ENCODE peak calls at places on chromosomes 7 and 10, in four cellular contexts. One of them, this sample, is unnamed. For H3K27me3, the result is how much of the 10 kb centered on the place peaks cover.

GRCh38 chr7:36937754-36938551 is 213.7 kb upstream of the AOAH start:
- DNase-seq in H1: no peak
- DNase-seq in GM12878: no peak
- DNase-seq in HepG2: no peak
- DNase-seq in this sample: no peak

GRCh38 chr10:130411496-130412070 is 275.4 kb downstream of the GLRX3 start:
- DNase-seq in H1: no peak
- DNase-seq in GM12878: no peak
- DNase-seq in HepG2: no peak
- DNase-seq in this sample: no peak

GRCh38 chr7:104275900-104276299 is 52.5 kb upstream of the LHFPL3 start:
- DNase-seq in H1: no peak
- DNase-seq in GM12878: no peak
- DNase-seq in HepG2: peak
- DNase-seq in this sample: no peak

GRCh38 chr7:75531359-75531821 is 39.3 kb downstream of the SPDYE5 start:
- DNase-seq in H1: peak
- DNase-seq in GM12878: no peak
- DNase-seq in HepG2: peak
- DNase-seq in this sample: no peak

GRCh38 chr7:106891545-106892410 is 26.7 kb downstream of the PIK3CG start:
- DNase-seq in H1: no peak
- DNase-seq in GM12878: no peak
- DNase-seq in HepG2: no peak
- DNase-seq in this sample: peak

GRCh38 chr7:115782716-115783460 is 247.7 kb downstream of the TFEC start:
- DNase-seq in H1: no peak
- DNase-seq in GM12878: no peak
- DNase-seq in HepG2: no peak
- DNase-seq in this sample: no peak

GRCh38 chr7:99011341-99011705 is 132.6 kb downstream of the SMURF1 start:
- DNase-seq in H1: no peak
- DNase-seq in GM12878: no peak
- DNase-seq in HepG2: no peak
- DNase-seq in this sample: no peak

GRCh38 chr10:128870830-128871597 is 596.0 kb upstream of the MGMT start:
- DNase-seq in H1: peak
- DNase-seq in GM12878: no peak
- DNase-seq in HepG2: no peak
- DNase-seq in this sample: no peak

GRCh38 chr7:121401896-121402295 is 5.8 kb upstream of the FAM3C start:
- DNase-seq in H1: no peak
- DNase-seq in GM12878: no peak
- DNase-seq in HepG2: no peak
- DNase-seq in this sample: no peak

GRCh38 chr7:132461043-132461592 is 115.2 kb downstream of the PLXNA4 start:
- DNase-seq in H1: no peak
- DNase-seq in GM12878: no peak
- DNase-seq in HepG2: no peak
- DNase-seq in this sample: no peak

GRCh38 chr10:76015245-76015644 is 583.8 kb downstream of the LRMDA start:
- DNase-seq in H1: no peak
- DNase-seq in GM12878: no peak
- DNase-seq in HepG2: no peak
- DNase-seq in this sample: no peak

GRCh38 chr7:94375167-94375566 is 19.5 kb upstream of the COL1A2 start:
- DNase-seq in H1: no peak
- DNase-seq in GM12878: no peak
- DNase-seq in HepG2: no peak
- DNase-seq in this sample: peak

GRCh38 chr7:22121702-22122474 is 176.2 kb upstream of the CDCA7L start:
- DNase-seq in H1: no peak
- DNase-seq in GM12878: no peak
- DNase-seq in HepG2: no peak
- DNase-seq in this sample: no peak

GRCh38 chr7:22443370-22444180 is 56.4 kb downstream of the STEAP1B start:
- DNase-seq in H1: no peak
- DNase-seq in GM12878: no peak
- DNase-seq in HepG2: peak
- DNase-seq in this sample: no peak

GRCh38 chr10:112294169-112294568 is 11.0 kb downstream of the TECTB start:
- DNase-seq in H1: no peak
- DNase-seq in GM12878: no peak
- DNase-seq in HepG2: no peak
- DNase-seq in this sample: no peak

GRCh38 chr7:87328281-87328680 is 17.2 kb upstream of the CROT start:
- DNase-seq in H1: no peak
- DNase-seq in GM12878: no peak
- DNase-seq in HepG2: no peak
- DNase-seq in this sample: peak

GRCh38 chr10:51215956-51216834 is 141.9 kb downstream of the PRKG1 start:
- DNase-seq in H1: no peak
- DNase-seq in GM12878: no peak
- DNase-seq in HepG2: no peak
- DNase-seq in this sample: no peak

GRCh38 chr7:19464241-19464640 is 244.6 kb downstream of the POLR1F start:
- DNase-seq in H1: no peak
- DNase-seq in GM12878: no peak
- DNase-seq in HepG2: no peak
- DNase-seq in this sample: no peak

GRCh38 chr7:15086882-15087281 is 184.3 kb upstream of the DGKB start:
- DNase-seq in H1: no peak
- DNase-seq in GM12878: no peak
- DNase-seq in HepG2: no peak
- DNase-seq in this sample: no peak

GRCh38 chr7:107580716-107581383 is 804 bp downstream of the BCAP29 start:
- DNase-seq in H1: no peak
- DNase-seq in GM12878: no peak
- DNase-seq in HepG2: no peak
- DNase-seq in this sample: no peak

GRCh38 chr10:92208736-92209135 is 82.1 kb downstream of the CPEB3 start:
- DNase-seq in H1: no peak
- DNase-seq in GM12878: no peak
- DNase-seq in HepG2: no peak
- DNase-seq in this sample: no peak

GRCh38 chr7:157801109-157801508 is 464.3 kb downstream of the DNAJB6 start:
- DNase-seq in H1: no peak
- DNase-seq in GM12878: no peak
- DNase-seq in HepG2: no peak
- DNase-seq in this sample: no peak

GRCh38 chr7:15213093-15213492 is 310.5 kb upstream of the DGKB start:
- DNase-seq in H1: no peak
- DNase-seq in GM12878: no peak
- DNase-seq in HepG2: no peak
- DNase-seq in this sample: no peak

GRCh38 chr10:86217386-86218080 is 149.1 kb downstream of the GRID1 start:
- DNase-seq in H1: no peak
- DNase-seq in GM12878: no peak
- DNase-seq in HepG2: no peak
- DNase-seq in this sample: no peak

GRCh38 chr10:120426306-120426705 is 30.7 kb upstream of the PLPP4 start:
- DNase-seq in H1: no peak
- DNase-seq in GM12878: no peak
- DNase-seq in HepG2: no peak
- DNase-seq in this sample: no peak

GRCh38 chr7:5701085-5701914 is 80.2 kb downstream of the RNF216 start:
- DNase-seq in H1: no peak
- DNase-seq in GM12878: peak
- DNase-seq in HepG2: no peak
- DNase-seq in this sample: no peak

GRCh38 chr10:8060704-8061121 is 6.2 kb downstream of the GATA3 start:
- DNase-seq in H1: no peak
- DNase-seq in GM12878: peak
- DNase-seq in HepG2: no peak
- DNase-seq in this sample: no peak
- H3K27me3 ChIP-seq in H1: half or more
- H3K27me3 ChIP-seq in GM12878: under half
- H3K27me3 ChIP-seq in HepG2: under half
- H3K27me3 ChIP-seq in this sample: under half

DNA sequence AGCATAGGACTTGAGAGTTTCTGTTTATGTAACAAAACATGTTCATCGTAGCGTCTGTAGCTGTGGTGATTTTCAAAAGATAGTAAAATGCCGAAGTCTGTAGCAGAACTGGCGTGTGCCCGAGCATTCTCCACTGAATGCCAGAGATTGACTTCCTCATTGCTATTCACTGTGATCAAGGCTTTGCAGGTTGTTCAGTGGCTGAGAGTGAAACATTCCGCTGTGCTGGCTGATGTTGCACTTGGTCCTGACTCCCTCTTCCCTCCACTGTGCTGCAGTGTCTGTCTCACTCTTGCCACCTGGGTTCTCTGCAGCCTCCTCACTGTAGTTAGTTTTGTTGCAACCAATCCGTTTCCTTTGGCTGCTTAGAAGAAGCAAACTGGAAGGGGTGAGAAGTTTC is 37.6 kb downstream of the FHIP2A start:
- DNase-seq in H1: no peak
- DNase-seq in GM12878: no peak
- DNase-seq in HepG2: no peak
- DNase-seq in this sample: no peak
- TF ChIP-seq SUZ12 in H1: no peak
- TF ChIP-seq SUZ12 in GM12878: no peak
- TF ChIP-seq SUZ12 in HepG2: no peak
- TF ChIP-seq SUZ12 in this sample: no peak

DNA sequence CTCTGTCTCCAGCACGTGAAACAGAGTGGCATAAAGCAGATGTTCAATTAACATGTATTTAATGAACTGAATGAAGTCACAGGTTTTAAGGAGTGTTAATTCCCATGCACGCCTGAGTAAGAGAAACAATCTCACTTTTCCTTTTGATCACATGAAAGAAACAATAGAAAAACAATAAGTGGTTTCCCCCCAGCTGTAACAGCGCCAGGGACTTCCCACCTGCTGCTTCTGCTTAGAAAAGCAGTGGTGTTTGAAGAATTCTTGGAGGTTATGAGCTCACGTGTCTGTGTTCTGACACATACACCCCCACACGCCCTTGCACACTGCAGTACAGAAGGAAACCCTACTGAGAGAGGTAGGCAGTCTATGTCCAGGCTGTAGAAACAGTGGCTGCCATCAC is 51.3 kb upstream of the FRMD4A start:
- DNase-seq in H1: no peak
- DNase-seq in GM12878: peak
- DNase-seq in HepG2: no peak
- DNase-seq in this sample: no peak
- TF ChIP-seq YY1 in H1: no peak
- TF ChIP-seq YY1 in GM12878: no peak
- TF ChIP-seq YY1 in HepG2: no peak
- TF ChIP-seq YY1 in this sample: no peak

DNA sequence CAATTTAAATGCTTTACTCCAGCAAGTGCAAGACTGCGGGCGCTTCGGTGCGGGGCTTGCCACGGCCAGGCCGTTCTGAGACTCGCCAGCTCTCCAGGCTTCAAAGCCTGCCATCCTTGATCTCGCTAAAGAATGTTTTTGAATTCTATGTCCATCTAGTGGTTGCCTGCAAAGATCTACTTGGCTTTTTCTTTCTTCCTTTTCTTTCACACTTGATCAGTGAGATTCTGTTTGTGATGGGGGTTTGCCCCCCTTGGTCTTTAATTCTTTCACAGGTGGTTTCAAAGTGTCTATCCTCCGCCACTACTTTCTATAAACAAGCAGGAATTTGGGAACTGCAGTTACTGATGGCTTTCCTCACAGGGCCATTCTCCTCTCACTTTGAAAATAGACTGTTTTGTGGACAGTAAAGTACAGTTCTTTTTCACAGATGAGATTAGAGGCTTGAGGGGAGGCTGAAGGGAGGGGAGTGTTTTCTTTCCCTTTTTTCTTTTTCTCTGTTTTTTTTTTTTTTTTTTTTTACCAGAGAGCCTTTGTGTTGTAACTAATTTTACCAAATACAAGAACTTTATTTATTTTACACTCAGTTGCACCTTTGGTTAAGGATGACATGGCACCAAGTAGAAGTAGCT is 15.2 kb upstream of the FBXW4 start:
- DNase-seq in H1: no peak
- DNase-seq in GM12878: no peak
- DNase-seq in HepG2: no peak
- DNase-seq in this sample: no peak
- H3K27me3 ChIP-seq in H1: under half
- H3K27me3 ChIP-seq in GM12878: under half
- H3K27me3 ChIP-seq in HepG2: under half
- H3K27me3 ChIP-seq in this sample: under half

GRCh38 chr7:30682131-30683083 is at the start of gene CRHR2:
- DNase-seq in H1: peak
- DNase-seq in GM12878: no peak
- DNase-seq in HepG2: no peak
- DNase-seq in this sample: no peak

GRCh38 chr7:30678805-30679204 is 3.5 kb downstream of the CRHR2 start:
- DNase-seq in H1: no peak
- DNase-seq in GM12878: no peak
- DNase-seq in HepG2: no peak
- DNase-seq in this sample: no peak

GRCh38 chr7:30681262-30682130 is 760 bp downstream of the CRHR2 start:
- DNase-seq in H1: peak
- DNase-seq in GM12878: no peak
- DNase-seq in HepG2: no peak
- DNase-seq in this sample: peak

GRCh38 chr7:30683306-30683705 is 1.1 kb upstream of the CRHR2 start:
- DNase-seq in H1: no peak
- DNase-seq in GM12878: no peak
- DNase-seq in HepG2: no peak
- DNase-seq in this sample: no peak

GRCh38 chr7:30679664-30680063 is 2.6 kb downstream of the CRHR2 start:
- DNase-seq in H1: no peak
- DNase-seq in GM12878: no peak
- DNase-seq in HepG2: no peak
- DNase-seq in this sample: no peak
- TF ChIP-seq SUZ12 in H1: no peak
- TF ChIP-seq SUZ12 in GM12878: no peak
- TF ChIP-seq SUZ12 in HepG2: no peak
- TF ChIP-seq SUZ12 in this sample: no peak

GRCh38 chr10:122861724-122862161 is 16.1 kb upstream of the CUZD1 start:
- DNase-seq in H1: no peak
- DNase-seq in GM12878: no peak
- DNase-seq in HepG2: no peak
- DNase-seq in this sample: no peak
- TF ChIP-seq YY1 in H1: no peak
- TF ChIP-seq YY1 in GM12878: no peak
- TF ChIP-seq YY1 in HepG2: no peak
- TF ChIP-seq YY1 in this sample: no peak